ENCODE peak calls at places on chromosomes 13 and 19, in five cellular contexts. G is endodermal cell, L is fibroblast of lung, S is IMR-90, C is BE2C. Q is an unnamed sample.

GRCh38 chr19:18889949-18890745 is 5.8 kb downstream of the CERS1 start:
- DNase-seq in G (no peak), L (no peak), S (no peak), C (no peak), Q (no peak)

GRCh38 chr19:34481861-34482379 is 362 bp downstream of the WTIP start:
- DNase-seq in G (peak; percentile 74), L (peak; percentile 64), S (no peak), C (no peak), Q (no peak)

GRCh38 chr19:57648336-57649003 is 15.5 kb downstream of the ZNF211 start:
- DNase-seq in G (no peak), L (no peak), S (no peak), C (peak; percentile 63), Q (no peak)

GRCh38 chr13:95605426-95606125 is 38.9 kb downstream of the DZIP1 start:
- DNase-seq in G (no peak), L (no peak), S (no peak), C (no peak), Q (no peak)

GRCh38 chr13:27006519-27007161 is 165.0 kb downstream of the USP12 start:
- DNase-seq in G (peak; percentile 77), L (peak; percentile 47), S (peak; percentile 12), C (peak; percentile 43), Q (no peak)

GRCh38 chr13:27622102-27622820 is 569 bp downstream of the POLR1D start:
- DNase-seq in G (no peak), L (peak; percentile 23), S (peak; percentile 13), C (no peak), Q (no peak)

GRCh38 chr13:75473472-75473871 is 8.5 kb downstream of the TBC1D4 start:
- DNase-seq in G (no peak), L (peak; percentile 26), S (no peak), C (no peak), Q (no peak)

GRCh38 chr13:25699056-25699455 is 327.3 kb downstream of the ATP8A2 start:
- DNase-seq in G (no peak), L (no peak), S (no peak), C (no peak), Q (no peak)

GRCh38 chr13:32548837-32549236 is 10.2 kb upstream of the N4BP2L2 start:
- DNase-seq in G (no peak), L (peak; percentile 57), S (peak; percentile 41), C (no peak), Q (no peak)

GRCh38 chr19:20661150-20661819 is at the start of gene ZNF626:
- DNase-seq in G (peak; percentile 98), L (peak; percentile 99), S (peak; percentile 94), C (peak; percentile 97), Q (peak; percentile 82)

GRCh38 chr13:30877335-30877734 is 28.7 kb upstream of the MEDAG start:
- DNase-seq in G (no peak), L (peak; percentile 80), S (peak; percentile 82), C (no peak), Q (no peak)

GRCh38 chr13:112129557-112129956 is 62.6 kb downstream of the SOX1 start:
- DNase-seq in G (peak; percentile 10), L (no peak), S (no peak), C (no peak), Q (no peak)

GRCh38 chr19:6737873-6738725 is 719 bp upstream of the GPR108 start:
- DNase-seq in G (no peak), L (peak; percentile 84), S (peak; percentile 80), C (peak; percentile 72), Q (no peak)

GRCh38 chr19:2239771-2240770 is 3.4 kb downstream of the SF3A2 start:
- DNase-seq in G (peak; percentile 75), L (peak; percentile 43), S (peak; percentile 48), C (no peak), Q (no peak)

GRCh38 chr13:74795526-74795925 is 661.3 kb upstream of the KLF12 start:
- DNase-seq in G (no peak), L (no peak), S (no peak), C (no peak), Q (no peak)

GRCh38 chr19:35717665-35718344 is at the start of gene KMT2B:
- DNase-seq in G (no peak), L (no peak), S (no peak), C (no peak), Q (peak; percentile 77)

GRCh38 chr19:44644391-44645016 is 794 bp downstream of the PVR start:
- DNase-seq in G (peak; percentile 84), L (peak; percentile 28), S (peak; percentile 49), C (peak; percentile 50), Q (no peak)

GRCh38 chr19:56725829-56726424 is 54.4 kb upstream of the ZNF835 start:
- DNase-seq in G (no peak), L (peak; percentile 2), S (no peak), C (no peak), Q (no peak)

GRCh38 chr19:4099054-4099764 is 24.7 kb downstream of the MAP2K2 start:
- DNase-seq in G (no peak), L (no peak), S (no peak), C (no peak), Q (no peak)

GRCh38 chr13:19763618-19764017 is 19.1 kb downstream of the PSPC1 start:
- DNase-seq in G (no peak), L (no peak), S (no peak), C (no peak), Q (no peak)

GRCh38 chr13:21050288-21051197 is 10.8 kb downstream of the LATS2 start:
- DNase-seq in G (no peak), L (no peak), S (no peak), C (no peak), Q (no peak)

GRCh38 chr19:43966079-43966694 is 15.2 kb downstream of the ZNF221 start:
- DNase-seq in G (no peak), L (peak; percentile 31), S (no peak), C (no peak), Q (no peak)

GRCh38 chr19:47693903-47694302 is 19.3 kb upstream of the EHD2 start:
- DNase-seq in G (no peak), L (no peak), S (no peak), C (no peak), Q (no peak)

GRCh38 chr13:59000770-59001169 is 1163.0 kb downstream of the DIAPH3 start:
- DNase-seq in G (no peak), L (no peak), S (no peak), C (peak; percentile 41), Q (no peak)

GRCh38 chr19:5631511-5632240 is 8.8 kb downstream of the SAFB start:
- DNase-seq in G (no peak), L (peak; percentile 40), S (no peak), C (no peak), Q (no peak)

GRCh38 chr13:29849071-29849541 is 1.3 kb downstream of the UBL3 start:
- DNase-seq in G (peak; percentile 53), L (peak; percentile 36), S (peak; percentile 22), C (no peak), Q (no peak)

GRCh38 chr13:71477735-71478134 is 389.3 kb downstream of the DACH1 start:
- DNase-seq in G (no peak), L (no peak), S (no peak), C (no peak), Q (no peak)

GRCh38 chr13:63048648-63049047 is 1633.0 kb upstream of the PCDH20 start:
- DNase-seq in G (no peak), L (peak; percentile 15), S (peak; percentile 16), C (no peak), Q (no peak)

GRCh38 chr13:74747186-74747955 is 613.2 kb upstream of the KLF12 start:
- DNase-seq in G (no peak), L (no peak), S (no peak), C (no peak), Q (no peak)

GRCh38 chr19:56873493-56873892 is 33.0 kb upstream of the PEG3 start:
- DNase-seq in G (no peak), L (no peak), S (no peak), C (no peak), Q (no peak)

GRCh38 chr19:56333506-56333905 is 18.9 kb upstream of the ZSCAN5A start:
- DNase-seq in G (peak; percentile 65), L (peak; percentile 62), S (peak; percentile 56), C (peak; percentile 47), Q (no peak)

GRCh38 chr19:18906605-18907519 is 10.9 kb upstream of the CERS1 start:
- DNase-seq in G (no peak), L (no peak), S (no peak), C (peak; percentile 6), Q (no peak)

GRCh38 chr19:53007200-53008054 is 6.3 kb upstream of the ERVV-1 start:
- DNase-seq in G (no peak), L (no peak), S (no peak), C (peak; percentile 25), Q (no peak)

GRCh38 chr19:2574971-2575630 is 99.2 kb downstream of the GADD45B start:
- DNase-seq in G (no peak), L (no peak), S (no peak), C (no peak), Q (no peak)

GRCh38 chr13:26971990-26972888 is 199.4 kb downstream of the USP12 start:
- DNase-seq in G (peak; percentile 90), L (peak; percentile 25), S (peak; percentile 20), C (peak; percentile 44), Q (no peak)

GRCh38 chr13:102195566-102196462 is 206.0 kb downstream of the FGF14 start:
- DNase-seq in G (no peak), L (peak; percentile 54), S (peak; percentile 47), C (peak; percentile 70), Q (no peak)

GRCh38 chr19:35114656-35115537 is 726 bp upstream of the FXYD3 start:
- DNase-seq in G (peak; percentile 95), L (peak; percentile 48), S (peak; percentile 27), C (peak; percentile 74), Q (no peak)

GRCh38 chr19:1259206-1259872 is 9.8 kb upstream of the CIRBP start:
- DNase-seq in G (peak; percentile 92), L (peak; percentile 71), S (peak; percentile 51), C (peak; percentile 63), Q (no peak)

GRCh38 chr19:29516358-29516725 is 9.5 kb upstream of the VSTM2B start:
- DNase-seq in G (no peak), L (no peak), S (no peak), C (no peak), Q (no peak)

GRCh38 chr19:49853852-49854849 is 3.2 kb downstream of the PTOV1 start:
- DNase-seq in G (peak; percentile 49), L (no peak), S (no peak), C (no peak), Q (no peak)
- H3K36me3 ChIP-seq in G (peaks cover 45% of the 10 kb centered on the region), L (peaks cover 26% of the 10 kb centered on the region), S (peaks cover 50% of the 10 kb centered on the region), C (peaks cover 44% of the 10 kb centered on the region), Q (peaks cover 5% of the 10 kb centered on the region)

GRCh38 chr19:16068696-16069259 is 7.5 kb upstream of the TPM4 start:
- DNase-seq in G (no peak), L (no peak), S (no peak), C (no peak), Q (no peak)
- H3K4me3 ChIP-seq in G (no peak overlapping the region), L (peak overlapping the region; percentile 41), S (peak overlapping the region; percentile 54), C (no peak overlapping the region), Q (no peak overlapping the region)

DNA sequence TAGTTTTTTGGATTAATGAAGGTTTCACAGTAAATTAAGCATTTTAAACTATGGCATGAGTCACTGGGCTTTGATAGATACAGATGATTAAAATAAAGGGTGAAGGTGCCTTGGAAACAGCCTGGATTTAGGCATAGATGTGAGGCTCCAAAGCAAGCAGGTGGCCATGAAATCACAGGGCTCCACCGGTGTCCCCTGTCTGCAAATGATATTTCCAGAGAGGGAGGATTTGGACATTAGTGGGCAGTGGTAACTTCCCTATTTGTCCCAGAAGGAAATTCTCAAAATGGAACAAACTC is 127.2 kb downstream of the COL4A1 start:
- DNase-seq in G (no peak), L (no peak), S (no peak), C (no peak), Q (no peak)
- TF ChIP-seq CTCF in G (no peak), L (no peak), S (no peak), C (no peak), Q (no peak)

GRCh38 chr13:113169277-113170272 is 11.1 kb downstream of the PROZ start:
- DNase-seq in G (no peak), L (no peak), S (no peak), C (no peak), Q (no peak)
- H3K36me3 ChIP-seq in G (peaks cover 56% of the 10 kb centered on the region), L (peaks cover 16% of the 10 kb centered on the region), S (peaks cover 31% of the 10 kb centered on the region), C (peaks cover 43% of the 10 kb centered on the region), Q (no peaks in the 10 kb centered on the region)

Q was measured in kidney epithelial cell.